ENCODE peak calls at places on chromosome 19, in six cellular contexts. One of them, this sample, is unnamed.

GRCh38 chr19:55165952-55166529 is 372 bp downstream of the DNAAF3 start:
- DNase-seq in ascending aorta: peak
- DNase-seq in effector memory CD4-positive, alpha-beta T cell: no peak
- DNase-seq in neural crest cell: peak
- DNase-seq in RPMI7951: peak
- DNase-seq in iPS-NIHi11: peak
- DNase-seq in this sample: peak

GRCh38 chr19:570315-570714 is 2.1 kb upstream of the BSG start:
- DNase-seq in ascending aorta: no peak
- DNase-seq in effector memory CD4-positive, alpha-beta T cell: no peak
- DNase-seq in neural crest cell: no peak
- DNase-seq in RPMI7951: no peak
- DNase-seq in iPS-NIHi11: no peak
- DNase-seq in this sample: no peak

GRCh38 chr19:46605356-46605821 is 4.3 kb downstream of the CALM3 start:
- DNase-seq in ascending aorta: peak
- DNase-seq in effector memory CD4-positive, alpha-beta T cell: no peak
- DNase-seq in neural crest cell: no peak
- DNase-seq in RPMI7951: no peak
- DNase-seq in iPS-NIHi11: no peak
- DNase-seq in this sample: no peak

GRCh38 chr19:54388001-54388802 is 23.5 kb upstream of the LAIR1 start:
- DNase-seq in ascending aorta: no peak
- DNase-seq in effector memory CD4-positive, alpha-beta T cell: no peak
- DNase-seq in neural crest cell: no peak
- DNase-seq in RPMI7951: no peak
- DNase-seq in iPS-NIHi11: peak
- DNase-seq in this sample: peak

GRCh38 chr19:38264486-38265212 is at the start of gene SPINT2:
- DNase-seq in ascending aorta: no peak
- DNase-seq in effector memory CD4-positive, alpha-beta T cell: peak
- DNase-seq in neural crest cell: peak
- DNase-seq in RPMI7951: no peak
- DNase-seq in iPS-NIHi11: peak
- DNase-seq in this sample: no peak

GRCh38 chr19:38725469-38726283 is 18.6 kb downstream of the CAPN12 start:
- DNase-seq in ascending aorta: no peak
- DNase-seq in effector memory CD4-positive, alpha-beta T cell: no peak
- DNase-seq in neural crest cell: no peak
- DNase-seq in RPMI7951: no peak
- DNase-seq in iPS-NIHi11: no peak
- DNase-seq in this sample: no peak

GRCh38 chr19:17404621-17405249 is 695 bp downstream of the BST2 start:
- DNase-seq in ascending aorta: no peak
- DNase-seq in effector memory CD4-positive, alpha-beta T cell: no peak
- DNase-seq in neural crest cell: no peak
- DNase-seq in RPMI7951: no peak
- DNase-seq in iPS-NIHi11: no peak
- DNase-seq in this sample: no peak

GRCh38 chr19:13181747-13182388 is 31.7 kb downstream of the IER2 start:
- DNase-seq in ascending aorta: peak
- DNase-seq in effector memory CD4-positive, alpha-beta T cell: no peak
- DNase-seq in neural crest cell: no peak
- DNase-seq in RPMI7951: peak
- DNase-seq in iPS-NIHi11: peak
- DNase-seq in this sample: peak

GRCh38 chr19:45591004-45591637 is 6.5 kb upstream of the OPA3 start:
- DNase-seq in ascending aorta: no peak
- DNase-seq in effector memory CD4-positive, alpha-beta T cell: no peak
- DNase-seq in neural crest cell: peak
- DNase-seq in RPMI7951: peak
- DNase-seq in iPS-NIHi11: peak
- DNase-seq in this sample: no peak

GRCh38 chr19:29022599-29022998 is 190.4 kb downstream of the UQCRFS1 start:
- DNase-seq in ascending aorta: no peak
- DNase-seq in effector memory CD4-positive, alpha-beta T cell: no peak
- DNase-seq in neural crest cell: no peak
- DNase-seq in RPMI7951: no peak
- DNase-seq in iPS-NIHi11: no peak
- DNase-seq in this sample: no peak

GRCh38 chr19:45171211-45171623 is 6.8 kb downstream of the TRAPPC6A start:
- DNase-seq in ascending aorta: no peak
- DNase-seq in effector memory CD4-positive, alpha-beta T cell: peak
- DNase-seq in neural crest cell: no peak
- DNase-seq in RPMI7951: no peak
- DNase-seq in iPS-NIHi11: no peak
- DNase-seq in this sample: no peak

GRCh38 chr19:3335431-3336350 is 30.7 kb upstream of the NFIC start:
- DNase-seq in ascending aorta: peak
- DNase-seq in effector memory CD4-positive, alpha-beta T cell: no peak
- DNase-seq in neural crest cell: no peak
- DNase-seq in RPMI7951: peak
- DNase-seq in iPS-NIHi11: no peak
- DNase-seq in this sample: no peak

GRCh38 chr19:1455002-1455335 is 5.0 kb downstream of the APC2 start:
- DNase-seq in ascending aorta: no peak
- DNase-seq in effector memory CD4-positive, alpha-beta T cell: no peak
- DNase-seq in neural crest cell: no peak
- DNase-seq in RPMI7951: no peak
- DNase-seq in iPS-NIHi11: no peak
- DNase-seq in this sample: no peak

GRCh38 chr19:16330811-16331690 is 6.4 kb downstream of the KLF2 start:
- DNase-seq in ascending aorta: no peak
- DNase-seq in effector memory CD4-positive, alpha-beta T cell: no peak
- DNase-seq in neural crest cell: no peak
- DNase-seq in RPMI7951: no peak
- DNase-seq in iPS-NIHi11: no peak
- DNase-seq in this sample: no peak

GRCh38 chr19:35417278-35417677 is 30.8 kb upstream of the FFAR2 start:
- DNase-seq in ascending aorta: no peak
- DNase-seq in effector memory CD4-positive, alpha-beta T cell: no peak
- DNase-seq in neural crest cell: no peak
- DNase-seq in RPMI7951: no peak
- DNase-seq in iPS-NIHi11: no peak
- DNase-seq in this sample: no peak

GRCh38 chr19:13007292-13008045 is 12.2 kb downstream of the NFIX start:
- DNase-seq in ascending aorta: peak
- DNase-seq in effector memory CD4-positive, alpha-beta T cell: no peak
- DNase-seq in neural crest cell: no peak
- DNase-seq in RPMI7951: no peak
- DNase-seq in iPS-NIHi11: no peak
- DNase-seq in this sample: no peak

GRCh38 chr19:50669319-50670101 is 20.3 kb downstream of the C19orf81 start:
- DNase-seq in ascending aorta: no peak
- DNase-seq in effector memory CD4-positive, alpha-beta T cell: no peak
- DNase-seq in neural crest cell: peak
- DNase-seq in RPMI7951: peak
- DNase-seq in iPS-NIHi11: peak
- DNase-seq in this sample: peak

GRCh38 chr19:1271528-1272422 is 2.6 kb downstream of the CIRBP start:
- DNase-seq in ascending aorta: no peak
- DNase-seq in effector memory CD4-positive, alpha-beta T cell: no peak
- DNase-seq in neural crest cell: no peak
- DNase-seq in RPMI7951: no peak
- DNase-seq in iPS-NIHi11: no peak
- DNase-seq in this sample: no peak

GRCh38 chr19:45597425-45598111 is 4.4 kb downstream of the GPR4 start:
- DNase-seq in ascending aorta: no peak
- DNase-seq in effector memory CD4-positive, alpha-beta T cell: no peak
- DNase-seq in neural crest cell: no peak
- DNase-seq in RPMI7951: no peak
- DNase-seq in iPS-NIHi11: no peak
- DNase-seq in this sample: no peak

GRCh38 chr19:10760268-10760944 is 42.5 kb downstream of the DNM2 start:
- DNase-seq in ascending aorta: no peak
- DNase-seq in effector memory CD4-positive, alpha-beta T cell: no peak
- DNase-seq in neural crest cell: no peak
- DNase-seq in RPMI7951: peak
- DNase-seq in iPS-NIHi11: no peak
- DNase-seq in this sample: no peak

GRCh38 chr19:56191115-56191514 is 6.5 kb downstream of the ZSCAN5B start:
- DNase-seq in ascending aorta: no peak
- DNase-seq in effector memory CD4-positive, alpha-beta T cell: no peak
- DNase-seq in neural crest cell: no peak
- DNase-seq in RPMI7951: no peak
- DNase-seq in iPS-NIHi11: no peak
- DNase-seq in this sample: no peak

GRCh38 chr19:19170053-19170945 is at the start of gene MEF2B:
- DNase-seq in ascending aorta: peak
- DNase-seq in effector memory CD4-positive, alpha-beta T cell: peak
- DNase-seq in neural crest cell: peak
- DNase-seq in RPMI7951: peak
- DNase-seq in iPS-NIHi11: peak
- DNase-seq in this sample: peak

GRCh38 chr19:40413291-40413994 is at the start of gene PRX:
- DNase-seq in ascending aorta: no peak
- DNase-seq in effector memory CD4-positive, alpha-beta T cell: no peak
- DNase-seq in neural crest cell: no peak
- DNase-seq in RPMI7951: no peak
- DNase-seq in iPS-NIHi11: peak
- DNase-seq in this sample: peak

This sample was measured in SJCRH30.